ENCODE peak calls at places on chromosomes 7 and 10, in six cellular contexts. S is stimulated activated naive CD4-positive, alpha-beta T cell; Q is stimulated activated CD8-positive, alpha-beta memory T cell treated with anti-CD3 and anti-CD28 coated beads, Interleukin-4, amount 100 ng/mL, for 1 hour; R is AG08395; W is SJSA1; Z is Calu3. O is an unnamed sample.

GRCh38 chr10:114322344-114322743 is 82.0 kb downstream of the AFAP1L2 start:
- DNase-seq in R (no peak), W (no peak), Q (no peak), Z (no peak), S (no peak), O (peak; percentile 17)

GRCh38 chr7:141444956-141445355 is 106.3 kb upstream of the AGK start:
- DNase-seq in S (no peak), Q (no peak), W (no peak), R (no peak), Z (no peak), O (no peak)

GRCh38 chr10:68423522-68423921 is 16.4 kb upstream of the RUFY2 start:
- DNase-seq in Q (no peak), Z (no peak), R (no peak), S (no peak), W (no peak), O (no peak)

GRCh38 chr10:84317174-84317573 is 11.2 kb upstream of the CCSER2 start:
- DNase-seq in Z (no peak), W (no peak), Q (no peak), R (no peak), S (no peak), O (no peak)

GRCh38 chr10:47349516-47349915 is 1.4 kb downstream of the RBP3 start:
- DNase-seq in S (no peak), W (no peak), Q (no peak), R (no peak), Z (no peak), O (no peak)

GRCh38 chr7:11379641-11380040 is 406.0 kb downstream of the PHF14 start:
- DNase-seq in R (no peak), W (no peak), Q (no peak), Z (no peak), S (no peak), O (no peak)

GRCh38 chr10:71038234-71038633 is 149.9 kb upstream of the PCBD1 start:
- DNase-seq in W (no peak), R (no peak), Q (no peak), Z (no peak), S (no peak), O (no peak)

GRCh38 chr10:114402233-114402632 is 2.1 kb downstream of the AFAP1L2 start:
- DNase-seq in W (no peak), Z (no peak), R (no peak), Q (no peak), S (no peak), O (peak; percentile 60)

GRCh38 chr7:4048336-4048735 is 633.8 kb upstream of the FOXK1 start:
- DNase-seq in Q (no peak), Z (no peak), S (no peak), R (no peak), W (no peak), O (no peak)

GRCh38 chr7:157359581-157359980 is 22.8 kb downstream of the DNAJB6 start:
- DNase-seq in Z (no peak), W (no peak), R (no peak), Q (no peak), S (no peak), O (no peak)

GRCh38 chr7:156025675-156026074 is 213.4 kb upstream of the SHH start:
- DNase-seq in Q (no peak), R (no peak), Z (no peak), W (no peak), S (no peak), O (no peak)

GRCh38 chr10:78774614-78774998 is 294.2 kb upstream of the ZMIZ1 start:
- DNase-seq in W (no peak), Z (no peak), R (no peak), Q (no peak), S (no peak), O (no peak)

GRCh38 chr10:77405771-77406241 is 231.8 kb downstream of the KCNMA1 start:
- DNase-seq in Q (no peak), R (peak; percentile 89), S (no peak), Z (peak; percentile 91), W (peak; percentile 57), O (no peak)

GRCh38 chr7:33674804-33675411 is 230.4 kb upstream of the BMPER start:
- DNase-seq in W (no peak), S (no peak), R (no peak), Q (no peak), Z (no peak), O (no peak)

GRCh38 chr7:129376778-129377700 is 57.2 kb upstream of the STRIP2 start:
- DNase-seq in S (no peak), R (peak; percentile 3), W (no peak), Z (peak; percentile 33), Q (no peak), O (peak; percentile 47)

GRCh38 chr7:158581440-158582088 is 6.1 kb downstream of the PTPRN2 start:
- DNase-seq in S (no peak), Z (peak; percentile 62), R (no peak), W (no peak), Q (no peak), O (no peak)

GRCh38 chr10:59580257-59580863 is 129.3 kb downstream of the SLC16A9 start:
- DNase-seq in W (no peak), R (peak; percentile 66), S (no peak), Q (no peak), Z (peak; percentile 8), O (no peak)

GRCh38 chr7:95646350-95646749 is 50.0 kb upstream of the PDK4 start:
- DNase-seq in Z (no peak), R (no peak), Q (no peak), W (no peak), S (no peak), O (no peak)

GRCh38 chr10:60384708-60385398 is 4.8 kb downstream of the ANK3 start:
- DNase-seq in R (peak; percentile 98), W (peak; percentile 82), S (no peak), Z (peak; percentile 56), Q (no peak), O (peak; percentile 98)

GRCh38 chr7:134513169-134513752 is 14.1 kb upstream of the AKR1B10 start:
- DNase-seq in Z (peak; percentile 67), Q (no peak), W (peak; percentile 58), R (peak; percentile 72), S (peak; percentile 2), O (peak; percentile 42)

O was measured in NCI-H226.